ENCODE peak calls at places on chromosomes 13 and 19, in six cellular contexts. V is GM23338, X is HCT116, O is K562, U is HL-60, Q is HepG2. Z is an unnamed sample.

GRCh38 chr13:30179547-30180256 is 127.6 kb downstream of the KATNAL1 start:
- DNase-seq in X (no peak), Q (no peak), V (no peak), U (no peak), O (no peak), Z (no peak)

GRCh38 chr19:50492303-50493052 is 15.8 kb upstream of the GARIN5A start:
- DNase-seq in Q (no peak), X (no peak), O (peak; percentile 57), U (peak; percentile 38), V (no peak), Z (no peak)

GRCh38 chr13:46586766-46587509 is 34.0 kb downstream of the LRCH1 start:
- DNase-seq in Q (no peak), U (no peak), O (no peak), V (no peak), X (no peak), Z (no peak)

GRCh38 chr19:55687281-55688172 is 12.5 kb downstream of the EPN1 start:
- DNase-seq in V (no peak), U (no peak), O (no peak), Q (no peak), X (no peak), Z (no peak)

GRCh38 chr13:76512676-76513277 is 373.4 kb downstream of the KCTD12 start:
- DNase-seq in X (no peak), Q (no peak), V (no peak), O (no peak), U (no peak), Z (no peak)

GRCh38 chr13:108322206-108322824 is 52.8 kb downstream of the TNFSF13B start:
- DNase-seq in V (peak; percentile 70), O (peak; percentile 10), X (peak; percentile 28), U (peak; percentile 28), Q (peak; percentile 23), Z (peak; percentile 10)

GRCh38 chr13:32735859-32736258 is 149.6 kb downstream of the PDS5B start:
- DNase-seq in V (no peak), X (no peak), U (no peak), O (no peak), Q (peak; percentile 5), Z (no peak)

GRCh38 chr13:36778083-36778671 is 40.8 kb upstream of the RFXAP start:
- DNase-seq in Q (peak; percentile 21), X (no peak), O (no peak), U (no peak), V (peak; percentile 65), Z (no peak)

GRCh38 chr13:45674908-45675307 is 27.2 kb upstream of the CBY2 start:
- DNase-seq in U (no peak), O (no peak), V (peak; percentile 19), X (no peak), Q (no peak), Z (no peak)

GRCh38 chr19:39183100-39183499 is 13.7 kb upstream of the NCCRP1 start:
- DNase-seq in U (no peak), X (no peak), O (peak; percentile 39), V (no peak), Q (no peak), Z (no peak)

GRCh38 chr19:37551123-37551993 is 43.2 kb downstream of the ZNF571 start:
- DNase-seq in Q (no peak), V (peak; percentile 58), X (no peak), U (peak; percentile 60), O (peak; percentile 63), Z (no peak)

GRCh38 chr13:21800847-21801616 is 130.2 kb downstream of the FGF9 start:
- DNase-seq in O (peak; percentile 12), Q (peak; percentile 16), V (peak; percentile 2), X (no peak), U (no peak), Z (no peak)

GRCh38 chr13:42272115-42272756 is at the start of gene AKAP11:
- DNase-seq in Q (peak; percentile 15), U (no peak), V (peak; percentile 73), X (no peak), O (peak; percentile 21), Z (no peak)

GRCh38 chr13:29901714-29902631 is 51.6 kb upstream of the UBL3 start:
- DNase-seq in Q (no peak), O (no peak), U (no peak), X (no peak), V (no peak), Z (no peak)

GRCh38 chr13:85896516-85897450 is 97.6 kb upstream of the SLITRK6 start:
- DNase-seq in V (peak; percentile 41), U (no peak), O (no peak), Q (no peak), X (no peak), Z (no peak)

GRCh38 chr13:99911069-99911964 is 60.2 kb downstream of the ZIC5 start:
- DNase-seq in V (peak; percentile 25), U (no peak), O (no peak), X (no peak), Q (no peak), Z (no peak)

GRCh38 chr19:11154683-11155047 is 917 bp downstream of the SPC24 start:
- DNase-seq in X (no peak), U (no peak), Q (no peak), O (no peak), V (no peak), Z (no peak)

GRCh38 chr13:36214163-36214921 is at the start of gene SOHLH2:
- DNase-seq in V (no peak), X (no peak), U (no peak), O (peak; percentile 53), Q (no peak), Z (no peak)

GRCh38 chr19:35223856-35224505 is 4.6 kb downstream of the FAM187B start:
- DNase-seq in V (no peak), U (no peak), O (no peak), Q (no peak), X (no peak), Z (no peak)
- TF ChIP-seq REST in V (no peak), U (no peak), O (no peak), Q (no peak), X (no peak), Z (no peak)

DNA sequence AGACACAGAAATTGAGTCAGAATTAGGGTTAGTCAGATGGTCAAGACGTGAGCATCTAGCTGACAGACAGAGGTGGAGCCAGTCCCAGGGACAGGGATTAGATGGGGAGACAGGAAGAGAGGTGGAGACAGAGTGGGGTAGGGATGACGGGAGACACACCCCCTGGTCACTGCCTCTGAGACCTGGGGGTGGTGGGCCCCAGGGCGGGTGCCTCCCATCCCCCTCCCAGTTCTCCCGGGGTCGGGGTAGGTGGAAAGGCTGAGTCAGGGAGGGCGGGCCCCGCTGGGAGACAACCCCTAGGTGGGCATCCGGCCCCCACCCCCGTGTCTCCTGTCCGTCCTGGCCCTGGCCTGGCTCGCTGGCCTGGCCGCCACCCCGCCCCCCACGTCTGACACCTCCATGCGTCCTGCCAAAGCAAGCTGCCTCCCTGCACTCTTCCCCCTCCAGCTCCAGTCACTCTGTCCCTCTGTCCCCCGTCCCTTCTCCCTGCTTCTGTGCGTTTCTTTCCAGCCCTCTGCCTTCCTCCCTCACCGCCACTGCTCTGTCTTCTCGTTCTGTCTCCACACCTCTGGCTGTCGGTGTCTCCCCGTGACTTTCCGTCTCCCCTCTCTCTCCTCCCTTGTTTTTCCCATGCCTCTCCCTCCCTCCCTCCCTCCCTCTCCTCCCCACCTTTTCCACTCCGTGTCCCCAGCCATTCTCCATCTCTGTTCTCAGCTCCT is 15.1 kb downstream of the CCDC97 start:
- DNase-seq in U (no peak), V (peak; percentile 79), X (no peak), O (peak; percentile 87), Q (peak; percentile 82), Z (no peak)
- TF ChIP-seq POLR2AphosphoS5 in U (peak; percentile 18), V (peak; percentile 15), X (peak; percentile 34), O (no peak), Q (no peak), Z (peak; percentile 63)

GRCh38 chr19:48798937-48799336 is 11.9 kb downstream of the BCAT2 start:
- DNase-seq in O (no peak), Q (no peak), U (no peak), V (peak; percentile 77), X (no peak), Z (no peak)

GRCh38 chr19:48797103-48797502 is 13.7 kb downstream of the BCAT2 start:
- DNase-seq in Q (no peak), V (no peak), U (no peak), O (no peak), X (no peak), Z (no peak)

GRCh38 chr19:48796468-48797083 is 14.3 kb downstream of the BCAT2 start:
- DNase-seq in X (no peak), V (no peak), U (no peak), O (no peak), Q (no peak), Z (no peak)

GRCh38 chr19:48802623-48803022 is 8.2 kb downstream of the BCAT2 start:
- DNase-seq in Q (no peak), X (no peak), V (no peak), O (no peak), U (no peak), Z (no peak)

DNA sequence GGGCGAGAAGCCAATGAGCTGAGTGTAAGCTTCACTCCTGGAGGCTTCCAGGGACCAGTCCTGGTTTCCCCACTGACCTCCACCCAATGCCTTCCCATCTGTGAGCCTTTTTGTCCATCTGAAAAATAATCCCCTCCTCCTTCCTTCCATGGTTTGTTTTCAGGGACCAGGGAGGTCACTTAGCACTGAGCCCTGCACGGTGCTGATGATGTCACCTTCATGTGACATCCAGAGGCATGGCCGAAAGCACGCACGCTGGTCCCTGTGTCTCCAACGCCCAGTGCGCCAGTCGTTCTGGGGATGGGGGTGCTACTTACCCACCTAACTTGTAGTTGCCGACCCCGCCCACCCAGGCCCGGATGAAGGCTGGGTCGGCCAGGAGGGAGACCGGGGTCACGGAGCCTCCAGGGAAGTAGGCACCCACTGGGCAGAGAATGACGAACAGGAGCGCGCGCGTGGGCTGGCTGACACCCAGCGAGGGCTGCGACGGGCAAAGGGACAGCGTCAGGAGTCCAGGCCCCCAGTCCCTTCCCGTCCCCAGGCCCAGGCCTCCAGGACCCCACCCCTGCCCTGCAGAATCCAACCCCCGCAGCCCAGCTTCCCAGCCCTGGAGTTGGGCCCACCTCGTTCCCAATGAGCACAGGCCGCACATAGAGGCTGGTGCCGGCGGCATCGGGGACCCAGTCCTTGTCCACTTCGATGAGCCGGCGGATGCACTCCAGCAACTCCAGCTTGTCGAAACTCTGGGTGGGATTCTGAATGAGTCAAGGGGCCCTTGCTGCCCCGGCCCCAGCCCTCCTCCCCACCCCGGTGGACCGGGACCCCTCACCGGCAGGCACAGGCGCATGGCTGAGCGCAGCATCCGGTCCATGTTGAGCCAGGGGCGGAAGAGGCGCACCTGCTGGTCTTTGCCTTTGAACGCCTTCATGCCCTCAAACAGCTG is 11.2 kb downstream of the BCAT2 start:
- DNase-seq in O (no peak), V (no peak), X (no peak), Q (no peak), U (no peak), Z (no peak)
- H3K27ac ChIP-seq in O (no peak overlapping the region), V (peak overlapping the region; percentile 39), X (peak overlapping the region; percentile 34), Q (no peak overlapping the region), U (no peak overlapping the region), Z (no peak overlapping the region)

GRCh38 chr19:2083174-2083854 is 12.8 kb downstream of the MOB3A start:
- DNase-seq in U (peak; percentile 59), Q (no peak), X (no peak), V (no peak), O (no peak), Z (no peak)

GRCh38 chr19:2087621-2088100 is 8.5 kb downstream of the MOB3A start:
- DNase-seq in Q (no peak), O (no peak), X (no peak), V (no peak), U (peak; percentile 85), Z (no peak)

GRCh38 chr19:2089001-2089711 is 7.0 kb downstream of the MOB3A start:
- DNase-seq in O (no peak), Q (no peak), X (no peak), V (no peak), U (no peak), Z (no peak)

GRCh38 chr19:2081873-2082810 is 14.0 kb downstream of the MOB3A start:
- DNase-seq in V (no peak), U (peak; percentile 81), O (no peak), X (no peak), Q (no peak), Z (no peak)

GRCh38 chr19:2084993-2085720 is 11.0 kb downstream of the MOB3A start:
- DNase-seq in Q (no peak), U (peak; percentile 98), O (peak; percentile 70), X (no peak), V (no peak), Z (no peak)
- TF ChIP-seq REST in Q (no peak), U (peak; percentile 60), O (no peak), X (no peak), V (no peak), Z (no peak)

Z was measured in Panc1.